ENCODE peak calls at places on chromosome 13, in four cellular contexts. F is mesendoderm, H is WTC11, N is left ventricle myocardium superior. X is an unnamed sample.

GRCh38 chr13:43797154-43797553 is 10.4 kb upstream of the ENOX1 start:
- DNase-seq in F (no peak), H (no peak), N (no peak), X (no peak)

GRCh38 chr13:99264053-99264452 is 5.9 kb upstream of the GPR18 start:
- DNase-seq in F (no peak), H (no peak), N (no peak), X (no peak)

GRCh38 chr13:29925457-29925856 is 75.0 kb upstream of the UBL3 start:
- DNase-seq in F (no peak), H (no peak), N (peak), X (no peak)

GRCh38 chr13:27599845-27600553 is 20.3 kb downstream of the LNX2 start:
- DNase-seq in F (peak), H (no peak), N (no peak), X (no peak)

GRCh38 chr13:40970803-40971202 is 48.3 kb downstream of the ELF1 start:
- DNase-seq in F (no peak), H (no peak), N (no peak), X (no peak)

GRCh38 chr13:110306960-110307696 is at the start of the genes COL4A1 and COL4A2:
- DNase-seq in F (peak), H (peak), N (peak), X (no peak)

GRCh38 chr13:50214514-50214913 is 199.3 kb downstream of the KCNRG start:
- DNase-seq in F (no peak), H (no peak), N (no peak), X (no peak)

GRCh38 chr13:106468207-106468606 is 67.3 kb downstream of the EFNB2 start:
- DNase-seq in F (no peak), H (no peak), N (peak), X (no peak)

GRCh38 chr13:44816701-44817684 is 172.3 kb downstream of the NUFIP1 start:
- DNase-seq in F (peak), H (no peak), N (no peak), X (no peak)

GRCh38 chr13:43326100-43326499 is 302.7 kb downstream of the DNAJC15 start:
- DNase-seq in F (no peak), H (no peak), N (no peak), X (no peak)

GRCh38 chr13:101942038-101942437 is 459.8 kb downstream of the FGF14 start:
- DNase-seq in F (peak), H (peak), N (no peak), X (no peak)

GRCh38 chr13:103328899-103329298 is 262.7 kb upstream of the SLC10A2 start:
- DNase-seq in F (no peak), H (no peak), N (no peak), X (no peak)

GRCh38 chr13:33114146-33114545 is 97.9 kb downstream of the KL start:
- DNase-seq in F (no peak), H (no peak), N (no peak), X (no peak)

GRCh38 chr13:58921129-58921528 is 1242.6 kb downstream of the DIAPH3 start:
- DNase-seq in F (no peak), H (no peak), N (no peak), X (no peak)

GRCh38 chr13:37118002-37118401 is 12.5 kb upstream of the CSNK1A1L start:
- DNase-seq in F (no peak), H (no peak), N (peak), X (no peak)

GRCh38 chr13:24745861-24746617 is 17.9 kb upstream of the RNF17 start:
- DNase-seq in F (peak), H (peak), N (no peak), X (no peak)

GRCh38 chr13:40559915-40560314 is 106.5 kb downstream of the FOXO1 start:
- DNase-seq in F (no peak), H (no peak), N (no peak), X (no peak)

GRCh38 chr13:104854007-104854406 is 1681.5 kb downstream of the EFNB2 start:
- DNase-seq in F (no peak), H (no peak), N (no peak), X (no peak)

X was measured in GM12891.